ENCODE peak calls at places on chromosomes 5 and 9, in ten cellular contexts. C is endothelial cell, D is AG04450, P is astrocyte, S is OCI-LY7, A is AG04449, Z is choroid plexus epithelial cell, K is GM10248, W is GM12865, O is GM13977. N is an unnamed sample.

GRCh38 chr5:42583322-42583721 is 160.1 kb downstream of the GHR start:
- DNase-seq in C (peak; percentile 60), D (no peak), P (peak; percentile 20), S (peak; percentile 49), A (no peak), Z (peak; percentile 83), K (peak; percentile 64), W (peak; percentile 64), O (peak; percentile 60), N (peak; percentile 61)

GRCh38 chr9:133589454-133590227 is 19.5 kb downstream of the FAM163B start:
- DNase-seq in C (no peak), D (no peak), P (no peak), S (peak; percentile 66), A (no peak), Z (no peak), K (no peak), W (peak; percentile 12), O (no peak), N (no peak)

GRCh38 chr5:82349651-82350050 is 71.5 kb upstream of the RPS23 start:
- DNase-seq in C (peak; percentile 63), D (no peak), P (no peak), S (peak; percentile 13), A (no peak), Z (no peak), K (no peak), W (peak; percentile 19), O (no peak), N (peak; percentile 16)

GRCh38 chr5:178417391-178417811 is 172.8 kb downstream of the COL23A1 start:
- DNase-seq in C (no peak), D (no peak), P (no peak), S (no peak), A (no peak), Z (no peak), K (no peak), W (no peak), O (no peak), N (no peak)

GRCh38 chr9:18009902-18010301 is 431.0 kb downstream of the SH3GL2 start:
- DNase-seq in C (no peak), D (no peak), P (no peak), S (no peak), A (no peak), Z (no peak), K (no peak), W (no peak), O (no peak), N (no peak)

GRCh38 chr9:89670806-89671434 is 66.1 kb downstream of the GADD45G start:
- DNase-seq in C (no peak), D (no peak), P (no peak), S (no peak), A (no peak), Z (no peak), K (no peak), W (no peak), O (no peak), N (no peak)

GRCh38 chr5:133738271-133738670 is 125.9 kb upstream of the FSTL4 start:
- DNase-seq in C (no peak), D (no peak), P (peak; percentile 37), S (no peak), A (no peak), Z (peak; percentile 9), K (no peak), W (no peak), O (no peak), N (no peak)

GRCh38 chr5:95878417-95879323 is 56.1 kb upstream of the GLRX start:
- DNase-seq in C (no peak), D (no peak), P (peak; percentile 30), S (no peak), A (no peak), Z (no peak), K (no peak), W (peak; percentile 57), O (no peak), N (no peak)

GRCh38 chr5:194102-194501 is 2.8 kb downstream of the LRRC14B start:
- DNase-seq in C (no peak), D (no peak), P (no peak), S (no peak), A (no peak), Z (no peak), K (no peak), W (no peak), O (no peak), N (no peak)

GRCh38 chr5:177410575-177410974 is 1.2 kb upstream of the F12 start:
- DNase-seq in C (no peak), D (no peak), P (no peak), S (no peak), A (no peak), Z (no peak), K (no peak), W (no peak), O (no peak), N (no peak)

GRCh38 chr9:37466037-37466709 is 923 bp upstream of the ZBTB5 start:
- DNase-seq in C (peak; percentile 71), D (peak; percentile 61), P (peak; percentile 68), S (peak; percentile 37), A (no peak), Z (peak; percentile 93), K (peak; percentile 36), W (peak; percentile 61), O (no peak), N (no peak)

GRCh38 chr5:173623789-173624188 is 7.3 kb upstream of the BOD1 start:
- DNase-seq in C (no peak), D (no peak), P (no peak), S (no peak), A (no peak), Z (no peak), K (no peak), W (no peak), O (no peak), N (no peak)

GRCh38 chr9:124441291-124441690 is 9.0 kb upstream of the ADGRD2 start:
- DNase-seq in C (no peak), D (no peak), P (no peak), S (no peak), A (no peak), Z (no peak), K (no peak), W (no peak), O (no peak), N (no peak)

GRCh38 chr5:143073761-143074160 is 303.6 kb downstream of the ARHGAP26 start:
- DNase-seq in C (no peak), D (no peak), P (no peak), S (no peak), A (no peak), Z (no peak), K (no peak), W (no peak), O (no peak), N (no peak)

GRCh38 chr5:139268364-139269202 is 25.0 kb upstream of the MATR3 start:
- DNase-seq in C (no peak), D (no peak), P (no peak), S (no peak), A (no peak), Z (no peak), K (no peak), W (peak; percentile 66), O (no peak), N (no peak)

GRCh38 chr5:139273572-139274264 is 19.8 kb upstream of the MATR3 start:
- DNase-seq in C (peak; percentile 88), D (peak; percentile 55), P (peak; percentile 51), S (peak; percentile 92), A (no peak), Z (peak; percentile 89), K (peak; percentile 97), W (peak; percentile 95), O (peak; percentile 93), N (peak; percentile 94)

GRCh38 chr5:139272471-139273321 is 20.8 kb upstream of the MATR3 start:
- DNase-seq in C (no peak), D (no peak), P (peak; percentile 47), S (peak; percentile 35), A (no peak), Z (peak; percentile 23), K (no peak), W (peak; percentile 64), O (no peak), N (no peak)

GRCh38 chr5:139273322-139273571 is 20.3 kb upstream of the MATR3 start:
- DNase-seq in C (no peak), D (no peak), P (no peak), S (no peak), A (no peak), Z (no peak), K (no peak), W (no peak), O (peak; percentile 39), N (no peak)

GRCh38 chr5:139271201-139272027 is 22.1 kb upstream of the MATR3 start:
- DNase-seq in C (no peak), D (peak; percentile 82), P (peak; percentile 92), S (no peak), A (peak; percentile 50), Z (peak; percentile 86), K (no peak), W (no peak), O (no peak), N (no peak)
- TF ChIP-seq CTCF in C (no peak), D (peak; percentile 31), P (peak; percentile 19), S (no peak), A (no peak), Z (no peak), K (no peak), W (no peak), O (no peak), N (no peak)

GRCh38 chr9:32351845-32352244 is 32.6 kb upstream of the ACO1 start:
- DNase-seq in C (no peak), D (no peak), P (no peak), S (peak; percentile 7), A (no peak), Z (peak; percentile 17), K (no peak), W (no peak), O (no peak), N (no peak)

GRCh38 chr9:32345243-32345642 is 39.2 kb upstream of the ACO1 start:
- DNase-seq in C (no peak), D (no peak), P (no peak), S (no peak), A (no peak), Z (no peak), K (no peak), W (no peak), O (no peak), N (no peak)

GRCh38 chr9:32348289-32348688 is 36.2 kb upstream of the ACO1 start:
- DNase-seq in C (no peak), D (no peak), P (peak; percentile 33), S (no peak), A (no peak), Z (no peak), K (no peak), W (no peak), O (no peak), N (no peak)

GRCh38 chr9:32350682-32351081 is 33.8 kb upstream of the ACO1 start:
- DNase-seq in C (no peak), D (no peak), P (peak; percentile 8), S (peak; percentile 18), A (no peak), Z (peak; percentile 58), K (no peak), W (no peak), O (no peak), N (no peak)
- TF ChIP-seq CTCF in C (peak; percentile 51), D (peak; percentile 35), P (peak; percentile 29), S (peak; percentile 75), A (no peak), Z (peak; percentile 29), K (peak; percentile 26), W (no peak), O (no peak), N (no peak)

GRCh38 chr9:113395000-113395861 is 5.9 kb downstream of the ALAD start:
- DNase-seq in C (no peak), D (no peak), P (no peak), S (no peak), A (no peak), Z (no peak), K (no peak), W (no peak), O (no peak), N (no peak)
- TF ChIP-seq CTCF in C (no peak), D (no peak), P (no peak), S (no peak), A (no peak), Z (no peak), K (no peak), W (no peak), O (no peak), N (no peak)

GRCh38 chr5:179870403-179870903 is 11.8 kb upstream of the MRNIP start:
- DNase-seq in C (peak; percentile 38), D (no peak), P (no peak), S (peak; percentile 30), A (no peak), Z (peak; percentile 72), K (no peak), W (peak; percentile 31), O (no peak), N (no peak)
- TF ChIP-seq CTCF in C (peak; percentile 23), D (peak; percentile 56), P (no peak), S (peak; percentile 65), A (peak; percentile 41), Z (peak; percentile 65), K (peak; percentile 30), W (peak; percentile 30), O (peak; percentile 39), N (no peak)

N was measured in GM20000.